ENCODE peak calls at places on chromosomes 13 and 19, in six cellular contexts. One of them, this sample, is unnamed.

GRCh38 chr19:56699552-56699951 is 28.0 kb upstream of the ZNF835 start:
- DNase-seq in substantia nigra: no peak
- DNase-seq in HT1080: no peak
- DNase-seq in fibroblast of villous mesenchyme: no peak
- DNase-seq in central memory CD4-positive, alpha-beta T cell: no peak
- DNase-seq in EL: no peak
- DNase-seq in this sample: peak

GRCh38 chr13:35782793-35783192 is 306.3 kb upstream of the MAB21L1 start:
- DNase-seq in substantia nigra: no peak
- DNase-seq in HT1080: no peak
- DNase-seq in fibroblast of villous mesenchyme: no peak
- DNase-seq in central memory CD4-positive, alpha-beta T cell: no peak
- DNase-seq in EL: no peak
- DNase-seq in this sample: no peak

GRCh38 chr19:43596842-43597461 is 557 bp downstream of the ZNF576 start:
- DNase-seq in substantia nigra: no peak
- DNase-seq in HT1080: no peak
- DNase-seq in fibroblast of villous mesenchyme: no peak
- DNase-seq in central memory CD4-positive, alpha-beta T cell: no peak
- DNase-seq in EL: peak
- DNase-seq in this sample: no peak

GRCh38 chr19:41871573-41872383 is 5.3 kb upstream of the CD79A start:
- DNase-seq in substantia nigra: no peak
- DNase-seq in HT1080: no peak
- DNase-seq in fibroblast of villous mesenchyme: no peak
- DNase-seq in central memory CD4-positive, alpha-beta T cell: peak
- DNase-seq in EL: peak
- DNase-seq in this sample: peak

GRCh38 chr19:57321746-57322145 is 1.5 kb downstream of the ZNF543 start:
- DNase-seq in substantia nigra: no peak
- DNase-seq in HT1080: no peak
- DNase-seq in fibroblast of villous mesenchyme: no peak
- DNase-seq in central memory CD4-positive, alpha-beta T cell: no peak
- DNase-seq in EL: no peak
- DNase-seq in this sample: no peak

GRCh38 chr13:44763604-44764311 is 187.6 kb upstream of the TSC22D1 start:
- DNase-seq in substantia nigra: no peak
- DNase-seq in HT1080: no peak
- DNase-seq in fibroblast of villous mesenchyme: no peak
- DNase-seq in central memory CD4-positive, alpha-beta T cell: no peak
- DNase-seq in EL: no peak
- DNase-seq in this sample: peak

GRCh38 chr19:29323046-29323971 is 110.4 kb upstream of the UQCRFS1 start:
- DNase-seq in substantia nigra: no peak
- DNase-seq in HT1080: no peak
- DNase-seq in fibroblast of villous mesenchyme: no peak
- DNase-seq in central memory CD4-positive, alpha-beta T cell: no peak
- DNase-seq in EL: no peak
- DNase-seq in this sample: no peak

GRCh38 chr19:41001243-41001971 is 10.3 kb downstream of the CYP2B6 start:
- DNase-seq in substantia nigra: no peak
- DNase-seq in HT1080: peak
- DNase-seq in fibroblast of villous mesenchyme: no peak
- DNase-seq in central memory CD4-positive, alpha-beta T cell: no peak
- DNase-seq in EL: no peak
- DNase-seq in this sample: no peak

GRCh38 chr19:14561832-14562351 is 10.0 kb downstream of the NDUFB7 start:
- DNase-seq in substantia nigra: no peak
- DNase-seq in HT1080: no peak
- DNase-seq in fibroblast of villous mesenchyme: peak
- DNase-seq in central memory CD4-positive, alpha-beta T cell: no peak
- DNase-seq in EL: no peak
- DNase-seq in this sample: peak

GRCh38 chr13:111050539-111050879 is 64.6 kb upstream of the ARHGEF7 start:
- DNase-seq in substantia nigra: no peak
- DNase-seq in HT1080: no peak
- DNase-seq in fibroblast of villous mesenchyme: no peak
- DNase-seq in central memory CD4-positive, alpha-beta T cell: no peak
- DNase-seq in EL: no peak
- DNase-seq in this sample: no peak

GRCh38 chr19:4014541-4015491 is 7.3 kb downstream of the PIAS4 start:
- DNase-seq in substantia nigra: no peak
- DNase-seq in HT1080: no peak
- DNase-seq in fibroblast of villous mesenchyme: no peak
- DNase-seq in central memory CD4-positive, alpha-beta T cell: peak
- DNase-seq in EL: no peak
- DNase-seq in this sample: no peak

GRCh38 chr19:39934584-39935233 is at the start of gene FCGBP:
- DNase-seq in substantia nigra: no peak
- DNase-seq in HT1080: no peak
- DNase-seq in fibroblast of villous mesenchyme: no peak
- DNase-seq in central memory CD4-positive, alpha-beta T cell: no peak
- DNase-seq in EL: no peak
- DNase-seq in this sample: no peak

GRCh38 chr19:990119-990571 is 6.0 kb downstream of the WDR18 start:
- DNase-seq in substantia nigra: no peak
- DNase-seq in HT1080: no peak
- DNase-seq in fibroblast of villous mesenchyme: no peak
- DNase-seq in central memory CD4-positive, alpha-beta T cell: no peak
- DNase-seq in EL: no peak
- DNase-seq in this sample: no peak

GRCh38 chr13:84192125-84192524 is 309.9 kb upstream of the SLITRK1 start:
- DNase-seq in substantia nigra: no peak
- DNase-seq in HT1080: peak
- DNase-seq in fibroblast of villous mesenchyme: no peak
- DNase-seq in central memory CD4-positive, alpha-beta T cell: no peak
- DNase-seq in EL: peak
- DNase-seq in this sample: no peak

GRCh38 chr13:21043898-21044297 is 17.5 kb downstream of the LATS2 start:
- DNase-seq in substantia nigra: no peak
- DNase-seq in HT1080: no peak
- DNase-seq in fibroblast of villous mesenchyme: peak
- DNase-seq in central memory CD4-positive, alpha-beta T cell: no peak
- DNase-seq in EL: peak
- DNase-seq in this sample: no peak

GRCh38 chr13:50365300-50365682 is 350.0 kb downstream of the KCNRG start:
- DNase-seq in substantia nigra: no peak
- DNase-seq in HT1080: peak
- DNase-seq in fibroblast of villous mesenchyme: no peak
- DNase-seq in central memory CD4-positive, alpha-beta T cell: peak
- DNase-seq in EL: no peak
- DNase-seq in this sample: no peak

GRCh38 chr19:13995017-13995728 is 10.9 kb downstream of the RFX1 start:
- DNase-seq in substantia nigra: no peak
- DNase-seq in HT1080: no peak
- DNase-seq in fibroblast of villous mesenchyme: peak
- DNase-seq in central memory CD4-positive, alpha-beta T cell: no peak
- DNase-seq in EL: peak
- DNase-seq in this sample: peak

GRCh38 chr13:89832827-89833226 is 1514.7 kb upstream of the MIR17HG start:
- DNase-seq in substantia nigra: no peak
- DNase-seq in HT1080: no peak
- DNase-seq in fibroblast of villous mesenchyme: no peak
- DNase-seq in central memory CD4-positive, alpha-beta T cell: no peak
- DNase-seq in EL: no peak
- DNase-seq in this sample: no peak

GRCh38 chr13:67133476-67133875 is 96.7 kb downstream of the PCDH9 start:
- DNase-seq in substantia nigra: no peak
- DNase-seq in HT1080: no peak
- DNase-seq in fibroblast of villous mesenchyme: no peak
- DNase-seq in central memory CD4-positive, alpha-beta T cell: no peak
- DNase-seq in EL: no peak
- DNase-seq in this sample: no peak

GRCh38 chr13:87147076-87147475 is 524.1 kb upstream of the SLITRK5 start:
- DNase-seq in substantia nigra: no peak
- DNase-seq in HT1080: peak
- DNase-seq in fibroblast of villous mesenchyme: peak
- DNase-seq in central memory CD4-positive, alpha-beta T cell: no peak
- DNase-seq in EL: no peak
- DNase-seq in this sample: no peak